ENCODE peak calls at places on chromosome 4, in nine cellular contexts. K, Q, J, T, U, S, D, H and L are unnamed samples. For H3K4me1, the result is how much of the 10 kb centered on the place peaks cover.

GRCh38 chr4:136412708-136413107 is 1119.6 kb downstream of the PCDH18 start:
- DNase-seq in D (no peak), H (no peak), U (no peak), T (no peak), S (peak), Q (no peak), K (no peak), J (no peak), L (no peak)

GRCh38 chr4:172952052-172952451 is 216.6 kb upstream of the GALNT7 start:
- DNase-seq in H (no peak), Q (no peak), J (no peak), U (no peak), K (peak), T (no peak), S (no peak), D (no peak), L (no peak)

GRCh38 chr4:72207196-72207595 is 175.4 kb downstream of the NPFFR2 start:
- DNase-seq in U (no peak), T (no peak), K (no peak), D (no peak), J (no peak), H (no peak), Q (no peak), S (no peak), L (no peak)

GRCh38 chr4:16483540-16483939 is 257.3 kb upstream of the TAPT1 start:
- DNase-seq in Q (no peak), K (no peak), H (no peak), U (no peak), T (no peak), S (no peak), D (no peak), J (no peak), L (no peak)

GRCh38 chr4:104508224-104508623 is 13.5 kb upstream of the CXXC4 start:
- DNase-seq in K (no peak), T (no peak), H (no peak), U (no peak), Q (no peak), J (no peak), S (no peak), D (no peak), L (no peak)

GRCh38 chr4:16155503-16156169 is 70.6 kb downstream of the TAPT1 start:
- DNase-seq in K (no peak), Q (no peak), J (no peak), T (no peak), S (no peak), D (no peak), H (no peak), U (no peak), L (no peak)

GRCh38 chr4:46839128-46839527 is 69.9 kb downstream of the COX7B2 start:
- DNase-seq in U (no peak), Q (no peak), S (no peak), T (no peak), D (no peak), H (no peak), K (peak), J (no peak), L (no peak)

GRCh38 chr4:148054275-148054674 is 322.4 kb downstream of the ARHGAP10 start:
- DNase-seq in K (no peak), S (no peak), Q (no peak), T (no peak), D (no peak), H (no peak), U (peak), J (no peak), L (no peak)

GRCh38 chr4:134326866-134327265 is 125.3 kb upstream of the PABPC4L start:
- DNase-seq in S (no peak), H (no peak), T (no peak), U (no peak), K (no peak), Q (no peak), J (no peak), D (no peak), L (no peak)

GRCh38 chr4:100108869-100109268 is 81.4 kb downstream of the DDIT4L start:
- DNase-seq in Q (no peak), D (no peak), K (no peak), T (no peak), J (no peak), U (no peak), H (no peak), S (no peak), L (no peak)

GRCh38 chr4:48944252-48944651 is 37.7 kb upstream of the OCIAD2 start:
- DNase-seq in T (no peak), Q (no peak), D (no peak), S (peak), J (no peak), H (peak), U (peak), K (no peak), L (no peak)

GRCh38 chr4:78939667-78940008 is 400 bp upstream of the PAQR3 start:
- DNase-seq in D (no peak), U (no peak), H (no peak), Q (no peak), K (no peak), S (no peak), J (no peak), T (no peak), L (no peak)

GRCh38 chr4:61003301-61003700 is 196.8 kb upstream of the ADGRL3 start:
- DNase-seq in T (no peak), K (no peak), J (no peak), Q (no peak), U (peak), H (no peak), S (peak), D (no peak), L (no peak)

GRCh38 chr4:22676058-22676457 is 16.7 kb upstream of the GBA3 start:
- DNase-seq in T (no peak), D (no peak), H (no peak), U (no peak), J (no peak), K (no peak), Q (no peak), S (no peak), L (no peak)

GRCh38 chr4:88613417-88613875 is 21.2 kb downstream of the HERC3 start:
- DNase-seq in K (no peak), H (no peak), Q (peak), D (no peak), T (no peak), U (no peak), S (no peak), J (no peak), L (no peak)

GRCh38 chr4:186039697-186040096 is 29.3 kb upstream of the TLR3 start:
- DNase-seq in K (no peak), T (no peak), Q (no peak), H (no peak), U (peak), D (no peak), J (no peak), S (no peak), L (peak)

GRCh38 chr4:1043658-1044468 is 32.4 kb downstream of the FGFRL1 start:
- DNase-seq in S (peak), D (peak), T (peak), Q (no peak), H (peak), K (peak), J (peak), U (peak), L (peak)

GRCh38 chr4:158442736-158443135 is 78.9 kb upstream of the RXFP1 start:
- DNase-seq in D (no peak), H (no peak), J (no peak), S (no peak), U (no peak), Q (no peak), K (no peak), T (no peak), L (no peak)

GRCh38 chr4:184476660-184477059 is 2.3 kb upstream of the IRF2 start:
- DNase-seq in J (no peak), U (no peak), D (no peak), H (no peak), T (no peak), K (no peak), S (no peak), Q (peak), L (no peak)

GRCh38 chr4:37847311-37847710 is 20.8 kb downstream of the PGM2 start:
- DNase-seq in U (no peak), T (no peak), H (no peak), K (no peak), D (no peak), J (no peak), Q (no peak), S (peak), L (no peak)

GRCh38 chr4:4869731-4870483 is 10.4 kb downstream of the MSX1 start:
- DNase-seq in S (no peak), T (no peak), J (no peak), U (no peak), Q (no peak), D (no peak), H (no peak), K (peak), L (no peak)

GRCh38 chr4:2412534-2412884 is 5.9 kb downstream of the ZFYVE28 start:
- DNase-seq in K (no peak), S (no peak), U (peak), T (no peak), H (no peak), Q (peak), J (no peak), D (peak), L (no peak)

GRCh38 chr4:128830906-128831525 is 21.5 kb downstream of the JADE1 start:
- DNase-seq in K (no peak), T (no peak), J (no peak), D (no peak), S (no peak), U (no peak), H (no peak), Q (no peak), L (no peak)
- H3K4me1 ChIP-seq in K (under half), T (under half), J (half or more), D (under half), S (under half), U (under half), H (under half), Q (under half), L (half or more)

GRCh38 chr4:40130401-40131036 is 66.3 kb upstream of the RHOH start:
- DNase-seq in J (no peak), T (no peak), K (no peak), U (no peak), S (no peak), H (no peak), Q (no peak), D (no peak), L (no peak)
- H3K27ac ChIP-seq in J (no peak), T (no peak), K (no peak), U (no peak), S (no peak), H (no peak), Q (no peak), D (no peak), L (no peak)

DNA sequence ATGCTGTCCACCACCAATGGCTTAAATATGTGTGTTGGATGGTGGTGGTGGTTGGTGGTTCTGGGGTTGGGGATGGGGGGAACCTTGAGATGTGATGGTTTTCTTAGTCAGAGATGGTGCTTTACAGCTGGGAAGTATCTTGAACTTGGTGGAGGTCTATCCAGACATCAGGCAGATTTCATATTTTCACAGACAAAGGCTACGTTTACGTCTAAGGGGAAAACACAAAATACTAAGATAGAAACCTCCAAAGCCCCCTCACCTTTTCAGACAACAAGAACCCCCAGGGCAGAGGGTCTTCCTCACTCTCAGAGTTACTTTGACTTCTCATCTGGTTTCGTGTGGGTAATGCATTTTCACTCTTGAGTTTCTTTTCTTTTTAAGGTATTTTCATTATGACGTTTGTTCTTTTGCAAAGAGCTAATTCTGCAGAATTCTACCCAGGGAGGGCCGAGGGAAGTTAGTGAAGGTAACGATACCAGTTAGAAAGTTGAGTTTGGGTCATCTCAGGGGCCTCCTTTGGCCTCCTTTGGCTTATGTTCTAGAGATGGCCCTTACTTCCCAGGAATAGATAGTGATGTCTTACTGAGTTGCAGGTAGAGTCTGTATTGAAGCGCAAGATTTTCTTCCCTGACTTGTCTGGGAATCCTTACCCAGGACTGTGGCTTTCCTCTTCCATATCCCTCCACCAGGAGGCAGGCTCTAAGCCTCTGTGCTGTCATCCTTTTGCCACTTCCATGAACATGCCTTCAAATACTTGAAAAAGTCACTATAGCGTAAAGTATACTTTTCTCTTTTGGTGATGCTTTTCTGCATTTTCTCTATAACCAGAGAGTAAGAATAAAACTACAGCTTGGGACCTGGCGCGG is 31.9 kb downstream of the RHOH start:
- DNase-seq in H (no peak), Q (peak), S (no peak), T (no peak), J (no peak), D (no peak), U (peak), K (peak), L (no peak)
- H3K4me1 ChIP-seq in H (under half), Q (half or more), S (under half), T (under half), J (under half), D (under half), U (under half), K (under half), L (under half)

GRCh38 chr4:171621646-171622045 is 191.6 kb upstream of the GALNTL6 start:
- DNase-seq in T (no peak), U (no peak), Q (no peak), K (no peak), J (no peak), D (no peak), H (no peak), S (no peak), L (no peak)

GRCh38 chr4:171626554-171626953 is 186.7 kb upstream of the GALNTL6 start:
- DNase-seq in U (no peak), D (no peak), K (no peak), S (no peak), T (no peak), Q (no peak), H (no peak), J (no peak), L (no peak)

GRCh38 chr4:171622729-171623128 is 190.5 kb upstream of the GALNTL6 start:
- DNase-seq in J (no peak), H (no peak), S (no peak), T (no peak), U (no peak), D (no peak), K (no peak), Q (no peak), L (no peak)
- H3K27ac ChIP-seq in J (no peak), H (no peak), S (no peak), T (no peak), U (no peak), D (no peak), K (no peak), Q (no peak), L (no peak)

GRCh38 chr4:86487738-86488137 is 106.4 kb upstream of the PTPN13 start:
- DNase-seq in T (no peak), S (no peak), J (no peak), Q (no peak), K (no peak), H (no peak), D (no peak), U (no peak), L (no peak)

GRCh38 chr4:86482296-86482695 is 111.8 kb upstream of the PTPN13 start:
- DNase-seq in J (no peak), Q (no peak), D (no peak), T (no peak), S (no peak), U (no peak), K (no peak), H (no peak), L (no peak)

GRCh38 chr4:86481429-86481828 is 112.7 kb upstream of the PTPN13 start:
- DNase-seq in J (no peak), H (no peak), K (no peak), D (no peak), T (no peak), Q (no peak), U (peak), S (no peak), L (no peak)

GRCh38 chr4:86484241-86484640 is 109.9 kb upstream of the PTPN13 start:
- DNase-seq in T (no peak), S (no peak), H (no peak), K (no peak), U (no peak), Q (no peak), J (no peak), D (no peak), L (no peak)

DNA sequence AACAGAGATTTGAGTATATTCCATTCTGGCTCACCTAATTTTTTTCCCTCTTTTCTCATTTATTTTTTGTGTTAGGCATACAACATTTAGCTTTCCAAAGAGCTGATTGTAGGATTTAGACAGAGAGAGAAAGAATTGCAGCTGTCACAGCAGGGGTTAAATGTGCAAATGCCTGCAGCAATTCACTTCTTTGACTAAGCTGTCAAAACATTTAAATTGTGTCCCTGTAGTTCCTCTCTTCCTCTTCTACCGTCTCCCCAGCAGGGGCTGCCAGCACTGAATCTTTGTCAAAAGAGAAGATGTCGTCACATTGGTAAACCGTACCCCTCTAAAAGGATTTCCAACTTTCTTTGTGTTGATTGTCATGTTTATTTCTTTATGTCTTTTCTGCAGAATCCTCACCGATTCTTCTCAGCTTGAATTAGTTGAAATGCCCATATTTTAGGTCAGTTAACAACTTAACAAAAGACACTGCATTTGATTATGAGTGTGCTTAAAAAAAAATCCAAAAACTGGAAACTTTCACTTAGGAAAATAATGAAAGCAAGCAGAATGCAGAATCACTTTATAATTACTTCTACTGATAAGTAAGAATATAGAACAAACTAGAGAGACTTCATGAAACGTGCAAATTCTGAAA is 111.1 kb upstream of the PTPN13 start:
- DNase-seq in Q (no peak), J (no peak), T (no peak), H (no peak), D (no peak), S (no peak), U (peak), K (peak), L (no peak)
- H3K4me1 ChIP-seq in Q (under half), J (under half), T (under half), H (under half), D (under half), S (under half), U (under half), K (under half), L (under half)